ENCODE peak calls at places on chromosomes 6 and 20, in five cellular contexts. S, O, G, Y and X are unnamed samples.

GRCh38 chr20:12358655-12359009 is 440.9 kb downstream of the BTBD3 start:
- DNase-seq in O (no peak), Y (no peak), S (no peak), G (no peak), X (no peak)

GRCh38 chr6:139402935-139403386 is 28.5 kb upstream of the CITED2 start:
- DNase-seq in Y (no peak), S (no peak), O (no peak), G (no peak), X (no peak)

GRCh38 chr6:158441639-158442308 is 118.1 kb upstream of the TMEM181 start:
- DNase-seq in G (peak; percentile 75), S (no peak), Y (no peak), O (peak; percentile 69), X (peak; percentile 36)

GRCh38 chr6:446418-447366 is 55.1 kb downstream of the IRF4 start:
- DNase-seq in G (no peak), Y (no peak), S (peak; percentile 87), O (no peak), X (no peak)

GRCh38 chr6:127690092-127690491 is 113.1 kb downstream of the C6orf58 start:
- DNase-seq in Y (no peak), G (no peak), O (no peak), S (no peak), X (no peak)

GRCh38 chr6:113493991-113494390 is 363.2 kb upstream of the MARCKS start:
- DNase-seq in O (no peak), Y (no peak), S (no peak), G (no peak), X (no peak)

GRCh38 chr6:31180500-31180899 is 10.0 kb upstream of the POU5F1 start:
- DNase-seq in S (peak; percentile 77), Y (no peak), O (peak; percentile 69), G (peak; percentile 95), X (peak; percentile 77)

GRCh38 chr6:68054776-68055175 is 580.3 kb upstream of the ADGRB3 start:
- DNase-seq in O (no peak), Y (no peak), G (no peak), S (no peak), X (no peak)

GRCh38 chr20:50824137-50824536 is 29.3 kb downstream of the BCAS4 start:
- DNase-seq in S (no peak), Y (no peak), G (peak; percentile 87), O (peak; percentile 43), X (no peak)

GRCh38 chr6:39063520-39063919 is 14.9 kb downstream of the GLP1R start:
- DNase-seq in G (no peak), Y (no peak), O (no peak), S (no peak), X (no peak)

GRCh38 chr6:124753001-124753400 is 209.2 kb upstream of the RNF217 start:
- DNase-seq in S (no peak), G (no peak), Y (no peak), O (no peak), X (no peak)

GRCh38 chr20:33470457-33470856 is 19.4 kb upstream of the CBFA2T2 start:
- DNase-seq in Y (no peak), G (no peak), S (no peak), O (no peak), X (no peak)

GRCh38 chr20:51906049-51906448 is 103.7 kb upstream of the SALL4 start:
- DNase-seq in O (no peak), S (no peak), G (no peak), Y (no peak), X (no peak)

GRCh38 chr6:114471450-114471849 is 128.6 kb upstream of the HS3ST5 start:
- DNase-seq in S (no peak), G (no peak), Y (no peak), O (no peak), X (no peak)

GRCh38 chr6:47752801-47753200 is 29.0 kb upstream of the OPN5 start:
- DNase-seq in G (no peak), Y (no peak), S (no peak), O (no peak), X (no peak)

GRCh38 chr6:145139451-145139850 is 595.9 kb downstream of the EPM2A start:
- DNase-seq in S (no peak), O (no peak), Y (no peak), G (no peak), X (no peak)

GRCh38 chr20:16518068-16518783 is 55.0 kb downstream of the KIF16B start:
- DNase-seq in S (no peak), Y (peak; percentile 50), O (no peak), G (peak; percentile 73), X (no peak)

GRCh38 chr20:47973519-47974233 is 188.4 kb upstream of the SULF2 start:
- DNase-seq in G (peak; percentile 69), O (no peak), Y (no peak), S (no peak), X (peak; percentile 52)

GRCh38 chr20:25081065-25081729 is 744 bp downstream of the VSX1 start:
- DNase-seq in S (no peak), O (no peak), G (no peak), Y (no peak), X (no peak)

GRCh38 chr20:34983995-34984735 is 28.5 kb downstream of the MYH7B start:
- DNase-seq in Y (no peak), S (no peak), O (no peak), G (no peak), X (peak; percentile 21)

GRCh38 chr6:145031001-145031400 is 704.3 kb downstream of the EPM2A start:
- DNase-seq in O (no peak), Y (no peak), G (no peak), S (no peak), X (no peak)

GRCh38 chr6:71294121-71294523 is 5.5 kb downstream of the OGFRL1 start:
- DNase-seq in Y (no peak), G (no peak), O (no peak), S (no peak), X (no peak)

GRCh38 chr20:50513169-50514034 is 3.2 kb downstream of the PTPN1 start:
- DNase-seq in S (no peak), O (no peak), Y (no peak), G (no peak), X (no peak)

GRCh38 chr6:80622641-80623040 is 516.2 kb downstream of the BCKDHB start:
- DNase-seq in Y (no peak), S (no peak), G (no peak), O (no peak), X (peak; percentile 57)

GRCh38 chr6:45946887-45947286 is 68.8 kb downstream of the CLIC5 start:
- DNase-seq in G (no peak), Y (no peak), O (no peak), S (no peak), X (no peak)

GRCh38 chr6:105606871-105607421 is 204.1 kb upstream of the PREP start:
- DNase-seq in S (no peak), G (no peak), O (no peak), Y (no peak), X (no peak)

GRCh38 chr6:36120979-36121706 is 9.2 kb upstream of the MAPK13 start:
- DNase-seq in S (peak; percentile 69), O (peak; percentile 38), G (peak; percentile 88), Y (peak; percentile 78), X (peak; percentile 45)

GRCh38 chr6:134909701-134910595 is 40.0 kb downstream of the ALDH8A1 start:
- DNase-seq in O (no peak), S (no peak), G (peak; percentile 59), Y (no peak), X (no peak)

GRCh38 chr20:16573011-16573965 is at the start of gene KIF16B:
- DNase-seq in S (peak; percentile 77), G (peak; percentile 96), O (peak; percentile 93), Y (peak; percentile 89), X (peak; percentile 93)

GRCh38 chr6:144847906-144848305 is 562.8 kb downstream of the UTRN start:
- DNase-seq in O (no peak), S (no peak), Y (no peak), G (no peak), X (no peak)

GRCh38 chr6:30901436-30901835 is 6.6 kb upstream of the GTF2H4 start:
- DNase-seq in Y (no peak), S (no peak), O (no peak), G (no peak), X (no peak)

GRCh38 chr6:91462236-91462635 is 875.4 kb upstream of the MAP3K7 start:
- DNase-seq in G (no peak), S (no peak), O (no peak), Y (no peak), X (no peak)

GRCh38 chr6:33854572-33855030 is 50.8 kb upstream of the MLN start:
- DNase-seq in O (no peak), Y (no peak), S (no peak), G (no peak), X (no peak)

DNA sequence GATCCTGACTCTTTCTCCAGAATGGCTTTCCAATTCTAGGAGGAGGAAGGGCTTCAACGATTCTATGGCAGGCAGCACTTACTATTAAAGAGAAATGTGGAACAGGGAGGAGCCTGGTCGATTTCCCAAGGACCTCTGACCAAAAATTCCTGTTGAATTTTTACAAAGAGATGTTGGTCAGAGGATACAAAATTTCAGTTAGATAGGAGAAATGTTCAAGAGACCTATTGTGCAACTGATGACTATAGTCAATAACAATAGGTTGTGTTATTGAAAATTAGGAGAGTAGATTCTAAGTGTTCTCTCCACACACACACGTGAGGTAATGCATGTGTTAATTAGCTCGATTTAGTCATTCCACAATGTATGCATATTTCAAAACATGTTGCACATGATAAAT is 130.1 kb upstream of the TNFAIP3 start:
- DNase-seq in S (no peak), O (no peak), Y (no peak), G (no peak), X (no peak)
- H3K4me1 ChIP-seq in S (peaks cover 8% of the 10 kb centered on the region), O (peaks cover 5% of the 10 kb centered on the region), Y (no peaks in the 10 kb centered on the region), G (peaks cover under 1% of the 10 kb centered on the region), X (peaks cover 1% of the 10 kb centered on the region)

GRCh38 chr6:130426078-130426726 is 60.4 kb downstream of the TMEM200A start:
- DNase-seq in Y (no peak), G (no peak), O (no peak), S (no peak), X (no peak)
- H3K27me3 ChIP-seq in Y (no peaks in the 10 kb centered on the region), G (no peaks in the 10 kb centered on the region), O (no peaks in the 10 kb centered on the region), S (no peaks in the 10 kb centered on the region), X (no peaks in the 10 kb centered on the region)

DNA sequence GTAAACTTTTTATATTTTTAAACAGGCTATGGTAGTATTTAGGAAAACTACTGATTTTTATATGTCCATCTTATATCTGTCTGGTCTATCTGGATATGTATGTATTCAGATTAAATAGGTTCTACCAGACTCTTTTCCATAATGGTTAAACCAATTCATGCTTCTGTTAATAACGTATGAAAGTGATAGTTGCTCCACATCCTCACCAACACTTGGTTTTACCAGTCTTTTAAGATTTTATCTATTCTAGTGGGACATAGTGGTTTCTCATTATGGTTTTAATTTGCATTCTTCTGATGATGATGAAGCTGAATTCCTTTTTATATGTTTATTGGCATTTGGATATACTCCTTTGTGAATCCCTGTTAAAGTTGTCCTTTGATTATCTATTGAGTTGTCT is 56.1 kb downstream of the UBR2 start:
- DNase-seq in G (no peak), Y (no peak), S (no peak), O (no peak), X (no peak)
- H3K4me1 ChIP-seq in G (peaks cover 5% of the 10 kb centered on the region), Y (no peaks in the 10 kb centered on the region), S (no peaks in the 10 kb centered on the region), O (no peaks in the 10 kb centered on the region), X (peaks cover 6% of the 10 kb centered on the region)

GRCh38 chr20:40695214-40695613 is 6.2 kb upstream of the MAFB start:
- DNase-seq in O (no peak), Y (no peak), G (no peak), S (no peak), X (no peak)

GRCh38 chr20:40697466-40697987 is 8.5 kb upstream of the MAFB start:
- DNase-seq in G (no peak), Y (no peak), O (no peak), S (no peak), X (no peak)

GRCh38 chr20:40702504-40702903 is 13.5 kb upstream of the MAFB start:
- DNase-seq in G (no peak), S (no peak), Y (no peak), O (no peak), X (no peak)

GRCh38 chr20:40698281-40698680 is 9.2 kb upstream of the MAFB start:
- DNase-seq in Y (no peak), S (no peak), O (no peak), G (no peak), X (no peak)

GRCh38 chr20:40698744-40699143 is 9.7 kb upstream of the MAFB start:
- DNase-seq in S (no peak), O (no peak), G (no peak), Y (no peak), X (no peak)
- H3K27me3 ChIP-seq in S (peaks cover 5% of the 10 kb centered on the region), O (no peaks in the 10 kb centered on the region), G (no peaks in the 10 kb centered on the region), Y (no peaks in the 10 kb centered on the region), X (peaks cover 82% of the 10 kb centered on the region)